ENCODE peak calls at places on chromosomes 3 and 15, in four cellular contexts. C is stimulated activated naive CD4-positive, alpha-beta T cell; R is myocyte; B is Right ventricle myocardium superior. V is an unnamed sample.

GRCh38 chr15:59999558-60000112 is 4.5 kb upstream of the FOXB1 start:
- DNase-seq in C (no peak), R (no peak), B (no peak), V (no peak)

GRCh38 chr3:164806188-164806587 is 272.1 kb downstream of the SI start:
- DNase-seq in C (no peak), R (no peak), B (no peak), V (no peak)

GRCh38 chr3:72745146-72745976 is 102.9 kb downstream of the SHQ1 start:
- DNase-seq in C (no peak), R (peak), B (no peak), V (no peak)

GRCh38 chr3:71587958-71588357 is 4.4 kb upstream of the FOXP1 start:
- DNase-seq in C (no peak), R (no peak), B (no peak), V (no peak)

GRCh38 chr15:40459391-40460015 is 11.3 kb upstream of the CHST14 start:
- DNase-seq in C (no peak), R (no peak), B (no peak), V (no peak)

GRCh38 chr15:35256555-35256954 is 171.5 kb upstream of the NANOGP8 start:
- DNase-seq in C (no peak), R (no peak), B (no peak), V (no peak)

GRCh38 chr3:148861277-148861869 is 3.7 kb upstream of the CPA3 start:
- DNase-seq in C (no peak), R (peak), B (no peak), V (peak)

GRCh38 chr3:182722938-182723337 is 70.4 kb upstream of the ATP11B start:
- DNase-seq in C (no peak), R (no peak), B (no peak), V (no peak)

GRCh38 chr15:62307551-62307950 is 142.5 kb upstream of the C2CD4B start:
- DNase-seq in C (no peak), R (peak), B (no peak), V (no peak)

GRCh38 chr3:4351164-4351855 is 48.1 kb downstream of the SETMAR start:
- DNase-seq in C (no peak), R (peak), B (no peak), V (no peak)

GRCh38 chr3:25423780-25424179 is 4.3 kb upstream of the RARB start:
- DNase-seq in C (no peak), R (peak), B (no peak), V (no peak)

GRCh38 chr3:30607032-30607833 is 832 bp downstream of the TGFBR2 start:
- DNase-seq in C (peak), R (peak), B (peak), V (no peak)

GRCh38 chr3:16254933-16255725 is 9.6 kb downstream of the DPH3 start:
- DNase-seq in C (no peak), R (peak), B (no peak), V (no peak)

GRCh38 chr3:37779289-37780152 is 82.2 kb upstream of the CTDSPL start:
- DNase-seq in C (no peak), R (peak), B (no peak), V (peak)

GRCh38 chr15:31248263-31248662 is 78.4 kb upstream of the KLF13 start:
- DNase-seq in C (no peak), R (no peak), B (peak), V (no peak)

GRCh38 chr3:153621988-153622387 is 460.0 kb downstream of the RAP2B start:
- DNase-seq in C (no peak), R (no peak), B (no peak), V (no peak)

GRCh38 chr3:136305879-136306278 is 55.7 kb downstream of the PCCB start:
- DNase-seq in C (no peak), R (peak), B (no peak), V (no peak)

GRCh38 chr15:44158111-44158510 is 37.0 kb downstream of the FRMD5 start:
- DNase-seq in C (no peak), R (no peak), B (no peak), V (no peak)

GRCh38 chr15:50315814-50316630 is 39.0 kb downstream of the GABPB1 start:
- DNase-seq in C (no peak), R (peak), B (no peak), V (peak)